ENCODE peak calls at places on chromosomes 16 and 17, in four cellular contexts. I is right atrium auricular region, P is PC-3, B is breast epithelium. S is an unnamed sample.

GRCh38 chr16:11836653-11837244 is 14.6 kb downstream of the RSL1D1 start:
- DNase-seq in I (no peak), P (peak; percentile 32), B (no peak), S (no peak)

GRCh38 chr17:45425984-45426413 is 6.7 kb downstream of the ARHGAP27 start:
- DNase-seq in I (no peak), P (no peak), B (no peak), S (no peak)

GRCh38 chr16:14056970-14057369 is 14.1 kb upstream of the MRTFB start:
- DNase-seq in I (no peak), P (no peak), B (no peak), S (no peak)

GRCh38 chr17:46764709-46765401 is 53.6 kb downstream of the WNT3 start:
- DNase-seq in I (peak; percentile 67), P (peak; percentile 98), B (peak; percentile 49), S (peak; percentile 70)

GRCh38 chr17:48048321-48049140 is at the start of gene NFE2L1:
- DNase-seq in I (peak; percentile 92), P (peak; percentile 90), B (peak; percentile 85), S (peak; percentile 93)

GRCh38 chr17:8965394-8966168 is at the start of gene PIK3R5:
- DNase-seq in I (no peak), P (no peak), B (no peak), S (peak; percentile 63)

GRCh38 chr17:79183221-79184158 is 108.9 kb downstream of the ENGASE start:
- DNase-seq in I (no peak), P (no peak), B (no peak), S (no peak)

GRCh38 chr16:67470314-67470713 is 10.6 kb downstream of the ATP6V0D1 start:
- DNase-seq in I (peak; percentile 72), P (no peak), B (peak; percentile 73), S (peak; percentile 89)

GRCh38 chr17:73323622-73324455 is 12.0 kb upstream of the CDC42EP4 start:
- DNase-seq in I (no peak), P (no peak), B (no peak), S (no peak)

GRCh38 chr17:5789443-5789842 is 205.1 kb upstream of the NLRP1 start:
- DNase-seq in I (no peak), P (no peak), B (no peak), S (no peak)

GRCh38 chr16:15701975-15702970 is 52.2 kb downstream of the NDE1 start:
- DNase-seq in I (no peak), P (no peak), B (no peak), S (no peak)

GRCh38 chr17:3308603-3309002 is 10.4 kb upstream of the OR3A1 start:
- DNase-seq in I (no peak), P (no peak), B (no peak), S (no peak)

GRCh38 chr16:56744996-56745640 is 15.2 kb downstream of the NUP93 start:
- DNase-seq in I (no peak), P (no peak), B (no peak), S (no peak)

GRCh38 chr16:47774661-47775060 is 313.5 kb downstream of the PHKB start:
- DNase-seq in I (no peak), P (peak; percentile 78), B (no peak), S (no peak)
- TF ChIP-seq CTCF in I (no peak), P (no peak), B (no peak), S (no peak)

DNA sequence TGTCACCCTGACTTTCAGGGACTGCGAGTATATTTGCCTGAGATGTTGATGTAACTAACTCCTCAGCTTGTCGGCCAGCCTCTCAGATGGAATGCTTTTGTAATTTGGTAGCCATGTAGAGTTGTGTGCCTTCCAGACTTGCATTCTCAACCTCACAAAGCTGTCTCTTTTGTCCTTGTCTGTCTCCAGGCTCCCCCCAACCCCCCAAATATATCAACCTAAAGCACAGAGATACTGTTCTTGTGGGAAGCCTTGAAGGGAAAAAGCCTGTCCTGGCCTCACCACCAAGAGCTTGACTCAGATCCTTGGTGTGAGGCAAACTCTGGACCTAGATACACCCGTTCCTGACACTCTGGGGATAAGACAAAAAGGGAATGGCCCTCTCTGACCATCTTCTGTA is 18.4 kb downstream of the SAP30BP start:
- DNase-seq in I (no peak), P (no peak), B (no peak), S (no peak)
- H3K4me1 ChIP-seq in I (no peaks in the 10 kb centered on the region), P (peaks cover 80% of the 10 kb centered on the region), B (peaks cover 9% of the 10 kb centered on the region), S (peaks cover 82% of the 10 kb centered on the region)

DNA sequence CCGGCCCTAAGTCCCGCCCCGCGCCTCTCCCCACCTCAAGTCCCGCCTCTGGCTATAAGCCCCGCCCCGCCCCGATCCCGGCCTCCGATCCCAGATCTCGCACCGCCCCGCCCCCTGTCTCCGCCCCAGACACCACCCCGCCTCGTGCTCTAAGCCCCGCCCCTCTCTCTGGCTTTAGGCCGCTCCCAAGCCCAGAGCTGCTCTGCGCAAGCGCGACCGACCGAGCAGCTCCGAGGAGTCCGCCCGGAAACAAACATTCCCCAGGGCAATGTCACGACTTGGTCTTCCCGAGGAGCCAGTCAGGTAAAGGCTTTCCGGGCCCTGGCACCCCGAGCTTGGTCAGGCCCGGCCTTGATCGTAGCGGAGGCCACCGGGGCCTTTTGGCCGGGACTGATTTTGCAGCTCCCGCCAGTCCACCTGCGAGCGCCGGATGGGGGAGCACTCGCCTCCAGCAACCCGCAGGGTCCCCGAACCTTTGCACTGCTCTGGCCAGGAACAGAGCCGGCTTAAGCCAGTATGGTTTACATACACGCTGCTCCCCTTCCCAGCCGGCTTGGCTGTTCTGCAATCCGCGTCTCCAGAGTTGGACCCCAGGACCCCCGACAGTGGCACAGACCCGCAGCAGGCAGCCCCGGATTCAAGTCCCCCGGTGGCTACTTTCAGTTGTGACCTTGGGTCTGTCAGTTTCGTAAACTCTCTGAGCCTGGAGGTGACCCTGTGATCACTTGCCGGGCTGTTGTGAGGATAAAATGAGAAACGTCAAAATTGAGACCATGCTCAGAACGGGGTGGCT is at the start of gene NUDT7:
- DNase-seq in I (peak; percentile 97), P (peak; percentile 67), B (peak; percentile 96), S (peak; percentile 100)
- TF ChIP-seq CTCF in I (no peak), P (no peak), B (no peak), S (no peak)

GRCh38 chr16:89096042-89096717 is 2.5 kb downstream of the ACSF3 start:
- DNase-seq in I (no peak), P (no peak), B (no peak), S (no peak)

GRCh38 chr16:89094252-89094901 is 725 bp downstream of the ACSF3 start:
- DNase-seq in I (no peak), P (peak; percentile 35), B (no peak), S (no peak)

GRCh38 chr16:89096768-89097527 is 3.3 kb downstream of the ACSF3 start:
- DNase-seq in I (no peak), P (no peak), B (no peak), S (no peak)

GRCh38 chr16:89093602-89094251 is at the start of gene ACSF3:
- DNase-seq in I (peak; percentile 61), P (peak; percentile 53), B (no peak), S (peak; percentile 76)

DNA sequence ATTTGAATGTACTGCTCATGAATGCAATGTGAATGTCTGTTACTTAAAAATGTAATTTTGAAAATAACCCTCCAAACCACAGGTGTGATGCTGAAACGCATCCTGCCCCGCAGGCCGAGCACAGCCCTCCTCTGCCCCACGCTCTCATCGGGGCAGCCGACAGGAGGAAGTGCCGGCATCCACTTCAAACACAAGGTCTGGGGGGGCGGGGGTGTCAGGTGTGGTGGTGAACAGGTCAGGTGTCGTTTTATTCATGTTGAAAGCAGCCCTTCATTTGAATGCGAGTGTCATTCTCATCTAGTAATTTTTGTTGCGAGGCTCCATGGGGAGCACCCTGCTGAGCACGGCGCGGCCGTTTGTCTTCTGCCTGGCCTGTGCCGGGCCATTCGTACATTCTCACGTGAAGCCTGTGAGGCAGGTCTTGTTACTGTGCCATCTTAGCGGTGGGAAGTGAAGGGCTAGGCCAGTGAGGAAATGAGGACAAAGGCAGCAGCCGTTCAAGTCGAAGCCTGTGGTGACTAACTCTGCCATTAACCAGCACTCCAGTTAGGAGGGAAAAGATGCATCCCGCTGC is 1.8 kb downstream of the ACSF3 start:
- DNase-seq in I (no peak), P (no peak), B (no peak), S (no peak)
- H3K4me1 ChIP-seq in I (no peaks in the 10 kb centered on the region), P (peaks cover 7% of the 10 kb centered on the region), B (peaks cover 8% of the 10 kb centered on the region), S (peaks cover 37% of the 10 kb centered on the region)

GRCh38 chr17:76617838-76618237 is 25.7 kb downstream of the ST6GALNAC1 start:
- DNase-seq in I (no peak), P (no peak), B (no peak), S (no peak)
- TF ChIP-seq CTCF in I (no peak), P (no peak), B (no peak), S (no peak)

GRCh38 chr16:70407811-70408274 is 31.1 kb downstream of the ST3GAL2 start:
- DNase-seq in I (no peak), P (no peak), B (no peak), S (no peak)
- H3K4me1 ChIP-seq in I (no peaks in the 10 kb centered on the region), P (peaks cover 12% of the 10 kb centered on the region), B (no peaks in the 10 kb centered on the region), S (no peaks in the 10 kb centered on the region)

GRCh38 chr17:44400226-44400847 is 10.9 kb upstream of the ITGA2B start:
- DNase-seq in I (no peak), P (peak; percentile 53), B (no peak), S (no peak)
- TF ChIP-seq CTCF in I (no peak), P (peak; percentile 88), B (no peak), S (peak; percentile 39)

GRCh38 chr17:81334419-81334896 is 39.4 kb upstream of the SLC38A10 start:
- DNase-seq in I (no peak), P (no peak), B (no peak), S (no peak)
- H3K4me1 ChIP-seq in I (no peaks in the 10 kb centered on the region), P (peaks cover 32% of the 10 kb centered on the region), B (peaks cover 21% of the 10 kb centered on the region), S (peaks cover 54% of the 10 kb centered on the region)

GRCh38 chr16:48395375-48395774 is 10.2 kb upstream of the SIAH1 start:
- DNase-seq in I (no peak), P (no peak), B (no peak), S (no peak)
- TF ChIP-seq CTCF in I (no peak), P (no peak), B (no peak), S (no peak)

S was measured in heart right ventricle.